ENCODE peak calls at places on chromosome 12, in four cellular contexts. U, X, W and V are unnamed samples.

GRCh38 chr12:95238150-95238549 is 20.5 kb downstream of the VEZT start:
- ATAC-seq in X (no peak), W (no peak), U (no peak), V (no peak)

GRCh38 chr12:68344126-68344525 is 12.0 kb upstream of the MDM1 start:
- ATAC-seq in W (no peak), U (no peak), X (no peak), V (no peak)

GRCh38 chr12:54373619-54374554 is 9.6 kb upstream of the GPR84 start:
- ATAC-seq in U (no peak), W (no peak), X (no peak), V (no peak)

GRCh38 chr12:40219760-40220159 is 5.0 kb upstream of the LRRK2 start:
- ATAC-seq in X (no peak), W (no peak), U (no peak), V (no peak)

GRCh38 chr12:29382251-29382650 is 1.3 kb upstream of the ERGIC2 start:
- ATAC-seq in X (no peak), U (no peak), W (no peak), V (no peak)

GRCh38 chr12:100656806-100657205 is 83.3 kb downstream of the GAS2L3 start:
- ATAC-seq in X (no peak), U (no peak), W (no peak), V (no peak)

GRCh38 chr12:51906452-51907082 is 737 bp upstream of the ACVRL1 start:
- ATAC-seq in X (peak), U (no peak), W (no peak), V (peak)

GRCh38 chr12:108605000-108605689 is 7.3 kb upstream of the TMEM119 start:
- ATAC-seq in X (no peak), U (peak), W (no peak), V (no peak)

GRCh38 chr12:101298426-101298825 is 18.5 kb downstream of the UTP20 start:
- ATAC-seq in U (no peak), X (no peak), W (peak), V (no peak)

GRCh38 chr12:53809005-53809404 is 57.2 kb upstream of the CISTR start:
- ATAC-seq in U (no peak), X (no peak), W (no peak), V (no peak)

GRCh38 chr12:71237128-71237527 is 79.3 kb upstream of the TSPAN8 start:
- ATAC-seq in U (no peak), X (no peak), W (no peak), V (no peak)

GRCh38 chr12:128258866-128259555 is 8.0 kb upstream of the TMEM132C start:
- ATAC-seq in U (no peak), X (no peak), W (no peak), V (no peak)

GRCh38 chr12:98939926-98940325 is 294.8 kb downstream of the APAF1 start:
- ATAC-seq in X (no peak), W (peak), U (no peak), V (no peak)

GRCh38 chr12:96810057-96810456 is 97.0 kb upstream of the NEDD1 start:
- ATAC-seq in W (no peak), U (no peak), X (no peak), V (no peak)

GRCh38 chr12:105985383-105985782 is 153.4 kb downstream of the NUAK1 start:
- ATAC-seq in W (no peak), X (no peak), U (no peak), V (no peak)

GRCh38 chr12:1929241-1929984 is 11.0 kb upstream of the CACNA2D4 start:
- ATAC-seq in X (no peak), W (no peak), U (no peak), V (no peak)

GRCh38 chr12:119749666-119750065 is 81.7 kb downstream of the PRKAB1 start:
- ATAC-seq in W (no peak), U (no peak), X (no peak), V (no peak)

GRCh38 chr12:105843989-105844768 is 294.6 kb downstream of the NUAK1 start:
- ATAC-seq in X (no peak), U (no peak), W (no peak), V (peak)

GRCh38 chr12:117486840-117487659 is 125.6 kb upstream of the NOS1 start:
- ATAC-seq in U (peak), W (peak), X (peak), V (no peak)

GRCh38 chr12:94299846-94300245 is 151.5 kb downstream of the PLXNC1 start:
- ATAC-seq in X (no peak), W (no peak), U (no peak), V (no peak)

GRCh38 chr12:11075642-11076041 is 13.5 kb upstream of the TAS2R46 start:
- ATAC-seq in U (no peak), W (no peak), X (no peak), V (no peak)

GRCh38 chr12:95216704-95217376 is 427 bp downstream of the FGD6 start:
- ATAC-seq in W (peak), U (peak), X (peak), V (peak)

GRCh38 chr12:6288235-6288634 is 22.2 kb upstream of the PLEKHG6 start:
- ATAC-seq in U (no peak), W (no peak), X (no peak), V (no peak)

GRCh38 chr12:68953536-68953935 is 20.6 kb upstream of the CPM start:
- ATAC-seq in X (no peak), U (no peak), W (no peak), V (no peak)

GRCh38 chr12:59084758-59085383 is 164.6 kb upstream of the LRIG3 start:
- ATAC-seq in U (no peak), X (peak), W (no peak), V (peak)

GRCh38 chr12:102950107-102950949 is 7.1 kb upstream of the ASCL1 start:
- ATAC-seq in W (peak), X (peak), U (peak), V (no peak)

GRCh38 chr12:85856966-85857365 is 17.1 kb upstream of the NTS start:
- ATAC-seq in W (no peak), U (no peak), X (no peak), V (no peak)

GRCh38 chr12:108720757-108721514 is 10.4 kb downstream of the CORO1C start:
- ATAC-seq in X (no peak), U (no peak), W (no peak), V (peak)

GRCh38 chr12:64450711-64451486 is 1.0 kb upstream of the TBK1 start:
- ATAC-seq in U (peak), X (no peak), W (peak), V (no peak)

GRCh38 chr12:54564768-54565167 is 15.4 kb downstream of the PDE1B start:
- ATAC-seq in X (no peak), U (no peak), W (no peak), V (no peak)

GRCh38 chr12:109291531-109292341 is 17.3 kb downstream of the FOXN4 start:
- ATAC-seq in X (peak), U (no peak), W (peak), V (peak)

GRCh38 chr12:28023156-28023887 is 50.8 kb upstream of the PTHLH start:
- ATAC-seq in W (peak), U (no peak), X (no peak), V (no peak)

DNA sequence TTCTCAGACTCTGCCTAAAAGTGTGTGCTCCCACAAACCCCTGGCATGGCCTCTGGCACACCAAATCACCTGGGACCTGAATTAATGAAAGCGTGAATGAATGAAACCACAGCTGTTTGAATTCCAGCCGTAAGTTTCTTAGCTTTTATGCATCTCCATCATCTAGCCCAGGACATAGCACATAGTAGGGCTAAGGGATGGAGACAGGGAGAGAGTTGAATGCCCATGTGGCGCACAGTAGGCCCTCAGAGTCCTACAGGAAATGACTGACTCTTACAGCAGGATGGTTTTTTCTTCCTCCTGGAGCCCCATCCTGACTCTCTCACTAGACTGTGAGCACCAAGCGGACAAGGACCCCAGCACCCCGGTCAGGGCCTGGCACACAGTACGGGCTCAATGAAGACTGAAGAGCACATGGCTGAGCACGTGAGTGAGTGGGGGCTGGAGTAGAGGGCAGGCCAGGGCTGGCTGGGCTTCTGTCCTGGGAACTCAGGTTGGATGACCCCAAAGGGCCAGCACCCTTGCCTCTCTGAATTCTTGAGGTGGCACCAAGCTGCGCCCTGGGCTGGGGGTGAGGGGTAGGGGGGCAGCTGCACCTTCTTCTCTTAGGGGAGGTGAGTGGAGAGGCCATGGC is 351.3 kb downstream of the MED13L start:
- ATAC-seq in X (no peak), W (no peak), U (no peak), V (no peak)
- TF ChIP-seq POLR2A in X (no peak), W (no peak), U (no peak), V (no peak)

DNA sequence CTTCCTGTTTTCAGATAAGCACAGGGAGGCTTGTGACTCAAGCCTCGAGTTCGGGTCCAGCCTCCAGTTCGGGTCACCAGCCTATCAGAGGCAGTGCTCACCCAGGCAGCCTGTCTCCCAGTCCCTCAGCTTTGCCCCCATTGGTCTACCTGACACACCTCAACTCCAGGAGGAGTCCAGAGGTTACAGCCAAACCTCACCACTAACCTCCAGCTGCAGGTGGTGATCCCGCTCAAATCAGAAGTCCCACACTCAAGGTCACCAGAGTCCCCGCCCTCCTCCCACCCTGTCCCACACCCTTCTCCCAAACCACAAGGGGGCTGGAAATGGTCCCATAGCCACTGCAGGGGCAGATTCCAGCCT is 42.1 kb downstream of the KDM2B start:
- ATAC-seq in U (peak), W (no peak), X (no peak), V (no peak)
- TF ChIP-seq CTCF in U (no peak), W (no peak), X (no peak), V (no peak)

DNA sequence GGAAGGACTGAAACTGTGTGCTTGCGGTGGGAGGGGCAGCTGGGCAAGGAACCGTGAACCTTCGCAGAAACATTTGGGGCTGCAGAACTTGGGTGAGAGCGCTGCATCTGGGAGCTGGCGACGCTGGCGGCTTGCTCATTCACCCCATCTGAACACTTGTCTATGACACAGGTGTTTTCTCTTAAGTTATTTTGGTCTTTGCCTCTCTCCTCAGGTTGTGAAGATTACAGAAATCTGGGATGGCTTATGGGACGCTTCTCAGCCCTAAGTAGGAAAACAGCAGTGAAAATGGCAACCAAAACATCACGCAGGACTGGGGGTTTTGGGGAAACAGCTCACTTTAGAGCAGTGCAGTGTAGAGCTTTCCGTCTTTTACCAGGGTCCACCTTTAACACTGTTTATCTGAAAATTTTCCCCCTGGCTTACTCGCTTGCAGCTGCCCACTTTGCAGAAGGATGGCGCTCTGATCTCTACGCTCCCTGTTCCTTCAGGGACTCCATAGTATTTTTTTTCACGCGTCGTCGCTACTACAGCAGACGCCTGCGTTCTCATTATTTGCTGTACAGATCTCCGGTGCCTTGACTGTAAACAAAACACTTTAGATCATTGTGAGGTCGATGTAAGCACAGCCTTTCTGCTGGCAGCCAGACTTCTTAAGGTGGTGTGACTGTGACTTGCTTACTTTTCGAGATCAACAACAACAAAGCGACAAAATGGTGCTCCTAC is 2.7 kb upstream of the CDKN1B start:
- ATAC-seq in X (no peak), W (peak), U (no peak), V (no peak)
- TF ChIP-seq POLR2A in X (peak), W (no peak), U (no peak), V (peak)

DNA sequence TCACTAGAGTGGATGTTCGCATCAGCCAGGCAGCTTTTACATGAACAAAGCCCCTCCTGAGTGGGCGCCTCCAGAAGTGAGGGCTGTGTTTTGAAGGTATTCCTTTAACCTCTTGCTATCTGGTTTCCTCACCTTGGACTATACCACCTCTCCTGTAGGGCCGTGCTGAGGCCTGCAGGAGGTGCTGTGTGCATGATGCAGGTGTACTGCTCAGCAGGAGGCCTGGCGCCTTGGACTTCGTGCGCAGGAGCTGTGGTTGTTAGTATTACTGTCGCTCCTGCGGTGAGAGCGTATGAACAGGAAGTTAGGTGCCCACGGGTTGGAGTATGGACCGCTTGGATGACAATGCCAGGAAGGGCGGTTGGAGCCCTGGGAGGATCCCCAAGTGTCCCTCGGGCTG is 130.7 kb downstream of the TSPAN9 start:
- ATAC-seq in X (no peak), U (peak), W (no peak), V (no peak)
- TF ChIP-seq CTCF in X (no peak), U (peak), W (no peak), V (no peak)

DNA sequence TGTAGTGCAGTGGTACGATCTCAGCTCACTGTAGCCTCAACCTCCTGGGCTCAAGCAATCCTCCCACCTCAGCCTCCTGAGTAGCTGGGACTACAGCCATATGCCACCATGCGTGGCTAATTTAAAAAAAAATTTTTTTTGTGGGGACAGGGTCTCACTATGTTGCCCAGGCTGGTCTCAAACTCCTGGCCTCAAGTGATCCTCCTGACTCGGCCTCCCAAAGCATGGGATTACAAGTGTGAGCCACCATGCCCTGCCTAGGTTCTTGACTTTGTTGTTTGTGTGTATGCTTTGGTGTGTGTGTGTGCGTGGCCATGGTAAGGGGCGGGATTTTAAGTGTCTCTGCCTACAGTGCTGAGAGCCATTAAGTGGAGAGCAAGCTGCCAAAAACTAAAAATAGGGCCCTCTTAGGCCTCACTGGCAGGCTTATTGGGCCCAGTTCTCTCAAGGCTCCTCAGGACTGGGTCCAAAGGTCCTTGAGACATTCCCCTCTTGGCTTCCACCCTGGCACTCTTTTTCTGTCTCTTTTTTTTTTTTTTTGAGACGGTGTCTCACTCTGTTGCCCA is 5.1 kb downstream of the COX14 start:
- ATAC-seq in W (no peak), U (no peak), X (no peak), V (peak)
- TF ChIP-seq POLR2A in W (no peak), U (no peak), X (no peak), V (no peak)

GRCh38 chr12:15205341-15206010 is 15.7 kb downstream of the RERG start:
- ATAC-seq in U (no peak), W (no peak), X (peak), V (peak)
- TF ChIP-seq CTCF in U (no peak), W (no peak), X (no peak), V (no peak)